ENCODE peak calls at places on chromosomes 1 and 21, in six cellular contexts. One of them, this sample, is unnamed.

GRCh38 chr1:108533351-108534083 is 26.4 kb upstream of the EEIG2 start:
- DNase-seq in mammary epithelial cell: peak; percentile 5
- DNase-seq in thoracic aorta: no peak
- DNase-seq in colonic mucosa: peak; percentile 37
- DNase-seq in cardiac muscle cell: no peak
- DNase-seq in kidney: no peak
- DNase-seq in this sample: no peak

GRCh38 chr1:203636306-203636705 is 9.7 kb downstream of the ATP2B4 start:
- DNase-seq in mammary epithelial cell: peak; percentile 95
- DNase-seq in kidney: no peak
- DNase-seq in cardiac muscle cell: no peak
- DNase-seq in thoracic aorta: no peak
- DNase-seq in colonic mucosa: no peak
- DNase-seq in this sample: no peak

GRCh38 chr1:70567167-70567566 is 156.1 kb downstream of the CTH start:
- DNase-seq in mammary epithelial cell: no peak
- DNase-seq in kidney: no peak
- DNase-seq in cardiac muscle cell: no peak
- DNase-seq in thoracic aorta: no peak
- DNase-seq in colonic mucosa: no peak
- DNase-seq in this sample: no peak

GRCh38 chr1:230174041-230174440 is 107.0 kb downstream of the GALNT2 start:
- DNase-seq in cardiac muscle cell: no peak
- DNase-seq in thoracic aorta: no peak
- DNase-seq in mammary epithelial cell: no peak
- DNase-seq in kidney: no peak
- DNase-seq in colonic mucosa: no peak
- DNase-seq in this sample: no peak

GRCh38 chr1:241658081-241658793 is 6.2 kb downstream of the WDR64 start:
- DNase-seq in kidney: no peak
- DNase-seq in cardiac muscle cell: no peak
- DNase-seq in colonic mucosa: no peak
- DNase-seq in thoracic aorta: no peak
- DNase-seq in mammary epithelial cell: no peak
- DNase-seq in this sample: no peak

GRCh38 chr1:182595641-182596240 is 6.7 kb upstream of the RNASEL start:
- DNase-seq in mammary epithelial cell: peak; percentile 33
- DNase-seq in cardiac muscle cell: peak; percentile 73
- DNase-seq in kidney: peak; percentile 80
- DNase-seq in thoracic aorta: no peak
- DNase-seq in colonic mucosa: peak; percentile 81
- DNase-seq in this sample: peak; percentile 71

GRCh38 chr1:31985430-31985829 is 28.2 kb upstream of the KHDRBS1 start:
- DNase-seq in kidney: no peak
- DNase-seq in cardiac muscle cell: no peak
- DNase-seq in thoracic aorta: no peak
- DNase-seq in colonic mucosa: no peak
- DNase-seq in mammary epithelial cell: no peak
- DNase-seq in this sample: no peak

GRCh38 chr1:54407201-54407956 is 1.2 kb upstream of the SSBP3 start:
- DNase-seq in kidney: peak; percentile 68
- DNase-seq in mammary epithelial cell: peak; percentile 85
- DNase-seq in thoracic aorta: peak; percentile 22
- DNase-seq in colonic mucosa: peak; percentile 85
- DNase-seq in cardiac muscle cell: peak; percentile 95
- DNase-seq in this sample: peak; percentile 49

GRCh38 chr21:45979141-45979631 is 2.4 kb upstream of the COL6A1 start:
- DNase-seq in cardiac muscle cell: no peak
- DNase-seq in mammary epithelial cell: no peak
- DNase-seq in kidney: peak; percentile 69
- DNase-seq in colonic mucosa: no peak
- DNase-seq in thoracic aorta: no peak
- DNase-seq in this sample: no peak

GRCh38 chr1:62325696-62326095 is 6.5 kb upstream of the KANK4 start:
- DNase-seq in thoracic aorta: no peak
- DNase-seq in mammary epithelial cell: peak; percentile 99
- DNase-seq in colonic mucosa: no peak
- DNase-seq in kidney: no peak
- DNase-seq in cardiac muscle cell: no peak
- DNase-seq in this sample: no peak

GRCh38 chr1:1892079-1892762 is 1.3 kb upstream of the GNB1 start:
- DNase-seq in thoracic aorta: no peak
- DNase-seq in cardiac muscle cell: no peak
- DNase-seq in colonic mucosa: no peak
- DNase-seq in mammary epithelial cell: no peak
- DNase-seq in kidney: peak; percentile 72
- DNase-seq in this sample: no peak

GRCh38 chr1:204854286-204854685 is 16.4 kb upstream of the NFASC start:
- DNase-seq in colonic mucosa: no peak
- DNase-seq in thoracic aorta: no peak
- DNase-seq in mammary epithelial cell: no peak
- DNase-seq in kidney: no peak
- DNase-seq in cardiac muscle cell: no peak
- DNase-seq in this sample: no peak

GRCh38 chr21:35179990-35180557 is 131.0 kb upstream of the RUNX1 start:
- DNase-seq in thoracic aorta: no peak
- DNase-seq in cardiac muscle cell: no peak
- DNase-seq in mammary epithelial cell: peak; percentile 87
- DNase-seq in kidney: no peak
- DNase-seq in colonic mucosa: no peak
- DNase-seq in this sample: no peak

GRCh38 chr1:192311281-192311680 is 5.5 kb upstream of the RGS21 start:
- DNase-seq in cardiac muscle cell: peak; percentile 9
- DNase-seq in mammary epithelial cell: peak; percentile 10
- DNase-seq in thoracic aorta: no peak
- DNase-seq in kidney: no peak
- DNase-seq in colonic mucosa: no peak
- DNase-seq in this sample: no peak
- TF ChIP-seq CTCF in cardiac muscle cell: peak; percentile 76
- TF ChIP-seq CTCF in mammary epithelial cell: peak; percentile 62
- TF ChIP-seq CTCF in thoracic aorta: no peak
- TF ChIP-seq CTCF in kidney: peak; percentile 23
- TF ChIP-seq CTCF in colonic mucosa: no peak
- TF ChIP-seq CTCF in this sample: no peak

DNA sequence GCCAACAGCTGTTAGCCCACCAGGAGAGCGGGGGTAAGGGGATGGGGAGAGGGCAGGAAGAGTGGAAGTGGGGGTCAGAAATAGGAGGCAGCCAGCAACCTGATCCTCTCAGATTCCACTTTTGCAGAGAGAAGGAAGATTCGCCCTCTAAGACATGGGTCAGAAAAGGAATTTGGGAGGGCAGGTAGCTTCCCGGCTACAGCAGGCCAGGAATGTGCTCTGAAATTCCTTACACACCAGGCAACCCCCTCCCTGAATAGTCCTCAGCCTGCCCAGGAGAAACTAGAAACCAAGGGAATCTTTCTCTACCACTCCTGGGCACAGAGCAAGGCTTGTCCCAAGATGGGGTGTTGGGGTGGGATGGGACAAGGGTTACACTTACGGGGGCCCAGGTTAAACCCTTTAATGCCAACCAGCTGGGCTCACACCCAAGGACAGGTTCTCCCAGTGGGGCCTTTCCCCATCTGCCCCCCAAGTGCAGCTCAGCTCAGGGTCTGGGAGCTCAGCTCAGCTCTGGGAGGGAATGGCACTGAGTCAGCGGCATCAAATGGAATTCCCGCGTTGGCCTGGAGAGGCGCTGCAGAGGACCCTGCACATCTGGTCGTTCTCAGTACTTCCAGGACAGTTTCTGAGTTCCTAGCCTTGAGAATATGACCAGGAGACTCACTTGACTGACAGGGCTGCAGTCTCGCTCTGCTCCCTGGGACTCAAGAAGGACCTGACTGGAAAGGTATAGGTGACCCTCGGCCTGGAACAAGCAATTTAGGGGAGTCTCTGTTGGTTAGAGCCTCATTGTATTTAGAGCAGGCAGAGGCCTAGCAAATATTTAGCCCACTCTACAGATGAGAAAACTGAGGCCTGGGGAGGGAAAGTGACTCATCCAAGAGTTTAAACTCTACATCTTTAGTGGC is 761 bp downstream of the TNNT2 start:
- DNase-seq in colonic mucosa: peak; percentile 42
- DNase-seq in mammary epithelial cell: peak; percentile 43
- DNase-seq in kidney: no peak
- DNase-seq in thoracic aorta: no peak
- DNase-seq in cardiac muscle cell: peak; percentile 71
- DNase-seq in this sample: no peak
- TF ChIP-seq CTCF in colonic mucosa: peak; percentile 44
- TF ChIP-seq CTCF in mammary epithelial cell: no peak
- TF ChIP-seq CTCF in kidney: peak; percentile 43
- TF ChIP-seq CTCF in thoracic aorta: no peak
- TF ChIP-seq CTCF in cardiac muscle cell: peak; percentile 75
- TF ChIP-seq CTCF in this sample: no peak

GRCh38 chr1:184242507-184242943 is 144.3 kb upstream of the C1orf21 start:
- DNase-seq in mammary epithelial cell: no peak
- DNase-seq in thoracic aorta: no peak
- DNase-seq in cardiac muscle cell: peak; percentile 56
- DNase-seq in colonic mucosa: no peak
- DNase-seq in kidney: no peak
- DNase-seq in this sample: no peak
- TF ChIP-seq CTCF in mammary epithelial cell: peak; percentile 31
- TF ChIP-seq CTCF in thoracic aorta: no peak
- TF ChIP-seq CTCF in cardiac muscle cell: no peak
- TF ChIP-seq CTCF in colonic mucosa: no peak
- TF ChIP-seq CTCF in kidney: peak; percentile 8
- TF ChIP-seq CTCF in this sample: no peak

DNA sequence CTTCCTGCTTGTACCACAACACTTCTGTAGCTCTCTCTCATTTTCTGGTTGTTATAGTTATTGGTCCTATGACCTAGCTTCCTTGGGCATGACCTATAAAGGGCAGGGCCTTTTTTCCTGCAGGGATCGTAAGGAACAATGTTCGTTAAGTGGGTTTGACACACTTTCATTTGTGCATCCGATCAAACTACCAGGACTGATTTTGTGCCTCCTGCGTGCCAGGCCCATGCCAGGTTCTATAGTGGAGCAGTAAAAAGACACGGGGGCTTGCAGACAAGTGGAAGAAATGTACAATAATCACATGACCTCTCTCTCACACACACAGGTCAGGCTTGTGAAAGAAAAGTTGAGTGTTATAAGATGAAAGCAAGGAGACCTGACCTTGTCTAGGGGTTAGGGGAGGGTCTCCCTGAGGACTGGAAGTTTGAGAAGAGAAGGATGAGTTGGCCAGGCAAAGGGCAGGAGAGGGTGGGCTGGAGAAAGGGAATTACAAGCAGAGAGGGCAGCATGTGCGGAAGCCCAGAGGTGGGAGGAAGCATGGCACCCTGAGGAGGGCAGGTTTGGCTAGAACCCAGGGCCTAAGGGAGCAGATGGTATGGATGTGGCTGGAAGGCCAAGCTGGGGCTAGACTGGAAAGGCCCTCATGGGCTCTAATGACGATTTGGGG is 145.4 kb downstream of the GRIK3 start:
- DNase-seq in colonic mucosa: no peak
- DNase-seq in mammary epithelial cell: no peak
- DNase-seq in kidney: no peak
- DNase-seq in thoracic aorta: no peak
- DNase-seq in cardiac muscle cell: no peak
- DNase-seq in this sample: no peak
- TF ChIP-seq CTCF in colonic mucosa: no peak
- TF ChIP-seq CTCF in mammary epithelial cell: no peak
- TF ChIP-seq CTCF in kidney: no peak
- TF ChIP-seq CTCF in thoracic aorta: no peak
- TF ChIP-seq CTCF in cardiac muscle cell: no peak
- TF ChIP-seq CTCF in this sample: no peak

GRCh38 chr1:208190784-208191183 is 53.4 kb downstream of the PLXNA2 start:
- DNase-seq in kidney: no peak
- DNase-seq in colonic mucosa: no peak
- DNase-seq in cardiac muscle cell: no peak
- DNase-seq in thoracic aorta: no peak
- DNase-seq in mammary epithelial cell: no peak
- DNase-seq in this sample: no peak
- TF ChIP-seq CTCF in kidney: no peak
- TF ChIP-seq CTCF in colonic mucosa: no peak
- TF ChIP-seq CTCF in cardiac muscle cell: no peak
- TF ChIP-seq CTCF in thoracic aorta: no peak
- TF ChIP-seq CTCF in mammary epithelial cell: peak; percentile 3
- TF ChIP-seq CTCF in this sample: no peak

GRCh38 chr1:9942399-9942938 is 722 bp downstream of the LZIC start:
- DNase-seq in thoracic aorta: no peak
- DNase-seq in colonic mucosa: peak; percentile 55
- DNase-seq in kidney: no peak
- DNase-seq in mammary epithelial cell: peak; percentile 57
- DNase-seq in cardiac muscle cell: peak; percentile 67
- DNase-seq in this sample: no peak
- TF ChIP-seq CTCF in thoracic aorta: no peak
- TF ChIP-seq CTCF in colonic mucosa: peak; percentile 37
- TF ChIP-seq CTCF in kidney: peak; percentile 48
- TF ChIP-seq CTCF in mammary epithelial cell: peak; percentile 63
- TF ChIP-seq CTCF in cardiac muscle cell: peak; percentile 66
- TF ChIP-seq CTCF in this sample: no peak